ENCODE peak calls at places on chromosomes 13 and 19, in seven cellular contexts. One of them, this sample, is unnamed.

GRCh38 chr13:59358014-59358413 is 805.7 kb downstream of the DIAPH3 start:
- DNase-seq in HepG2: no peak
- DNase-seq in GM12878: no peak
- DNase-seq in HCT116: no peak
- DNase-seq in K562: no peak
- DNase-seq in SK-N-SH: no peak
- DNase-seq in H1: no peak
- DNase-seq in this sample: no peak

GRCh38 chr13:86725105-86725504 is 925.9 kb upstream of the SLITRK6 start:
- DNase-seq in HepG2: no peak
- DNase-seq in GM12878: no peak
- DNase-seq in HCT116: no peak
- DNase-seq in K562: no peak
- DNase-seq in SK-N-SH: peak
- DNase-seq in H1: no peak
- DNase-seq in this sample: no peak

GRCh38 chr19:49409441-49410029 is 13.7 kb downstream of the PTH2 start:
- DNase-seq in HepG2: no peak
- DNase-seq in GM12878: peak
- DNase-seq in HCT116: no peak
- DNase-seq in K562: no peak
- DNase-seq in SK-N-SH: no peak
- DNase-seq in H1: no peak
- DNase-seq in this sample: no peak

GRCh38 chr19:52651956-52652355 is 13.8 kb upstream of the ZNF83 start:
- DNase-seq in HepG2: no peak
- DNase-seq in GM12878: no peak
- DNase-seq in HCT116: no peak
- DNase-seq in K562: no peak
- DNase-seq in SK-N-SH: no peak
- DNase-seq in H1: no peak
- DNase-seq in this sample: no peak

GRCh38 chr13:80012281-80012680 is 328.6 kb downstream of the SPRY2 start:
- DNase-seq in HepG2: no peak
- DNase-seq in GM12878: no peak
- DNase-seq in HCT116: no peak
- DNase-seq in K562: no peak
- DNase-seq in SK-N-SH: no peak
- DNase-seq in H1: no peak
- DNase-seq in this sample: no peak

GRCh38 chr19:31337007-31337914 is 12.0 kb downstream of the TSHZ3 start:
- DNase-seq in HepG2: no peak
- DNase-seq in GM12878: no peak
- DNase-seq in HCT116: no peak
- DNase-seq in K562: no peak
- DNase-seq in SK-N-SH: no peak
- DNase-seq in H1: no peak
- DNase-seq in this sample: no peak

GRCh38 chr19:16571283-16571682 is 932 bp downstream of the SLC35E1 start:
- DNase-seq in HepG2: peak
- DNase-seq in GM12878: no peak
- DNase-seq in HCT116: no peak
- DNase-seq in K562: no peak
- DNase-seq in SK-N-SH: no peak
- DNase-seq in H1: no peak
- DNase-seq in this sample: no peak

GRCh38 chr19:45403781-45404556 is 900 bp downstream of the PPP1R13L start:
- DNase-seq in HepG2: peak
- DNase-seq in GM12878: no peak
- DNase-seq in HCT116: no peak
- DNase-seq in K562: peak
- DNase-seq in SK-N-SH: peak
- DNase-seq in H1: peak
- DNase-seq in this sample: peak

GRCh38 chr19:8811315-8812172 is 20.6 kb downstream of the ZNF558 start:
- DNase-seq in HepG2: no peak
- DNase-seq in GM12878: no peak
- DNase-seq in HCT116: no peak
- DNase-seq in K562: no peak
- DNase-seq in SK-N-SH: no peak
- DNase-seq in H1: no peak
- DNase-seq in this sample: no peak

GRCh38 chr19:12015753-12016116 is 19.7 kb downstream of the ZNF433 start:
- DNase-seq in HepG2: peak
- DNase-seq in GM12878: no peak
- DNase-seq in HCT116: no peak
- DNase-seq in K562: no peak
- DNase-seq in SK-N-SH: no peak
- DNase-seq in H1: no peak
- DNase-seq in this sample: no peak

GRCh38 chr19:7676376-7676775 is 514 bp upstream of the MCEMP1 start:
- DNase-seq in HepG2: no peak
- DNase-seq in GM12878: no peak
- DNase-seq in HCT116: no peak
- DNase-seq in K562: no peak
- DNase-seq in SK-N-SH: no peak
- DNase-seq in H1: no peak
- DNase-seq in this sample: no peak

GRCh38 chr13:45042539-45042938 is 53.2 kb downstream of the GPALPP1 start:
- DNase-seq in HepG2: no peak
- DNase-seq in GM12878: no peak
- DNase-seq in HCT116: no peak
- DNase-seq in K562: no peak
- DNase-seq in SK-N-SH: no peak
- DNase-seq in H1: no peak
- DNase-seq in this sample: no peak

GRCh38 chr13:98267080-98267912 is 90.2 kb upstream of the RNF113B start:
- DNase-seq in HepG2: peak
- DNase-seq in GM12878: peak
- DNase-seq in HCT116: no peak
- DNase-seq in K562: no peak
- DNase-seq in SK-N-SH: no peak
- DNase-seq in H1: no peak
- DNase-seq in this sample: peak

GRCh38 chr19:47110521-47111080 is 3.0 kb downstream of the ZC3H4 start:
- DNase-seq in HepG2: no peak
- DNase-seq in GM12878: no peak
- DNase-seq in HCT116: no peak
- DNase-seq in K562: peak
- DNase-seq in SK-N-SH: no peak
- DNase-seq in H1: no peak
- DNase-seq in this sample: no peak

GRCh38 chr13:44738463-44738862 is 162.3 kb upstream of the TSC22D1 start:
- DNase-seq in HepG2: no peak
- DNase-seq in GM12878: no peak
- DNase-seq in HCT116: no peak
- DNase-seq in K562: no peak
- DNase-seq in SK-N-SH: no peak
- DNase-seq in H1: no peak
- DNase-seq in this sample: no peak

GRCh38 chr19:58261968-58262921 is 16.5 kb upstream of the ZNF8 start:
- DNase-seq in HepG2: no peak
- DNase-seq in GM12878: no peak
- DNase-seq in HCT116: no peak
- DNase-seq in K562: no peak
- DNase-seq in SK-N-SH: no peak
- DNase-seq in H1: no peak
- DNase-seq in this sample: peak

GRCh38 chr13:113371061-113371460 is 7.1 kb upstream of the GRTP1 start:
- DNase-seq in HepG2: no peak
- DNase-seq in GM12878: no peak
- DNase-seq in HCT116: no peak
- DNase-seq in K562: no peak
- DNase-seq in SK-N-SH: no peak
- DNase-seq in H1: peak
- DNase-seq in this sample: no peak

GRCh38 chr19:27679905-27680304 is 1533.0 kb downstream of the UQCRFS1 start:
- DNase-seq in HepG2: no peak
- DNase-seq in GM12878: no peak
- DNase-seq in HCT116: no peak
- DNase-seq in K562: no peak
- DNase-seq in SK-N-SH: no peak
- DNase-seq in H1: no peak
- DNase-seq in this sample: no peak

GRCh38 chr13:87570669-87571068 is 100.5 kb upstream of the SLITRK5 start:
- DNase-seq in HepG2: no peak
- DNase-seq in GM12878: no peak
- DNase-seq in HCT116: no peak
- DNase-seq in K562: no peak
- DNase-seq in SK-N-SH: no peak
- DNase-seq in H1: no peak
- DNase-seq in this sample: no peak

GRCh38 chr13:111482806-111483620 is 162.6 kb downstream of the TEX29 start:
- DNase-seq in HepG2: no peak
- DNase-seq in GM12878: no peak
- DNase-seq in HCT116: no peak
- DNase-seq in K562: no peak
- DNase-seq in SK-N-SH: no peak
- DNase-seq in H1: no peak
- DNase-seq in this sample: no peak

GRCh38 chr13:98910501-98910951 is 67.3 kb downstream of the DOCK9 start:
- DNase-seq in HepG2: peak
- DNase-seq in GM12878: no peak
- DNase-seq in HCT116: peak
- DNase-seq in K562: no peak
- DNase-seq in SK-N-SH: no peak
- DNase-seq in H1: no peak
- DNase-seq in this sample: no peak

GRCh38 chr13:31614073-31614472 is 125.3 kb upstream of the RXFP2 start:
- DNase-seq in HepG2: no peak
- DNase-seq in GM12878: no peak
- DNase-seq in HCT116: no peak
- DNase-seq in K562: no peak
- DNase-seq in SK-N-SH: no peak
- DNase-seq in H1: no peak
- DNase-seq in this sample: no peak
- TF ChIP-seq JUND in HepG2: no peak
- TF ChIP-seq JUND in GM12878: no peak
- TF ChIP-seq JUND in HCT116: no peak
- TF ChIP-seq JUND in K562: no peak
- TF ChIP-seq JUND in SK-N-SH: no peak
- TF ChIP-seq JUND in H1: no peak
- TF ChIP-seq JUND in this sample: no peak

GRCh38 chr13:92994056-92994455 is 232.6 kb upstream of the GPC6 start:
- DNase-seq in HepG2: no peak
- DNase-seq in GM12878: no peak
- DNase-seq in HCT116: no peak
- DNase-seq in K562: no peak
- DNase-seq in SK-N-SH: no peak
- DNase-seq in H1: no peak
- DNase-seq in this sample: no peak
- TF ChIP-seq JUND in HepG2: no peak
- TF ChIP-seq JUND in GM12878: no peak
- TF ChIP-seq JUND in HCT116: no peak
- TF ChIP-seq JUND in K562: no peak
- TF ChIP-seq JUND in SK-N-SH: no peak
- TF ChIP-seq JUND in H1: no peak
- TF ChIP-seq JUND in this sample: no peak

DNA sequence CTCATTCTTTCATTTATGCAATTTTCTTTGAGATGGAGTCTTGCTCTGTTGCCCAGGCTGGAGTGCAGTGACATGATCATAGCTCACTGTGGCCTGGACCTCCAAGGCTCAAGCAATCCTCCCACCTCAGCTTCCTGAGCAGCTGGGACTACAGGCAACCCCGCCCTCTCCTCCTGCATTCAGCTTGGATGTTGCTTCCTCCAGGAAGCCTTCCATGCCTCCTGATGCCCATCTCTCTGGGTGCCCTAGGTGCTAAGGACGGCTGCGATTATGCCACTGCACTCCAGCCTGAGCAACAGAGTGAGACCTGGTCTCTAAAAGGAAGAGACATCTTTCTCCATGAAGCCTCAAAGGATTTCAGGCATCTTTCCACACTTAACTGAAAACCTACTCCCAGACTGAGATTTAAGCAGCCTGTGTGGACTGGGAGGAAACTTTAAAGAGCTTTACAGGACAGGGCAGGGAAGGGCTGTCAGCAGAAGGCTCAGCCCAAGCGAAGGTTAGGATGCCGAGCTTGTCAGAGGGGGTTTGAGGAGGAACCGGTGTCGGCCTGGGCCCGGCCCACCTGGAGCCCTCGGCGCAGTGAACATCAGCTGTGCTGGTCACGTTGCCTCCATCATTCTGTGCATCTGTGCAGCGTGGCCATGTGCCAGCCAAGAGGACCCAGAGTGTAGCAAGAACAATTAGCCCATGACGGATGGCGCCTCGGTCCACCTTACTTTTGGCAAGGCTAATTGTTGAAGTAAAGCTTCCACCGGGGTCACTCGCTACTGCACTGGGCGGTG is 161.6 kb downstream of the PTPRS start:
- DNase-seq in HepG2: no peak
- DNase-seq in GM12878: no peak
- DNase-seq in HCT116: no peak
- DNase-seq in K562: no peak
- DNase-seq in SK-N-SH: no peak
- DNase-seq in H1: no peak
- DNase-seq in this sample: no peak
- TF ChIP-seq JUND in HepG2: no peak
- TF ChIP-seq JUND in GM12878: no peak
- TF ChIP-seq JUND in HCT116: no peak
- TF ChIP-seq JUND in K562: no peak
- TF ChIP-seq JUND in SK-N-SH: no peak
- TF ChIP-seq JUND in H1: no peak
- TF ChIP-seq JUND in this sample: no peak

GRCh38 chr13:38176664-38177063 is 173.0 kb upstream of the UFM1 start:
- DNase-seq in HepG2: no peak
- DNase-seq in GM12878: no peak
- DNase-seq in HCT116: no peak
- DNase-seq in K562: no peak
- DNase-seq in SK-N-SH: no peak
- DNase-seq in H1: no peak
- DNase-seq in this sample: no peak

DNA sequence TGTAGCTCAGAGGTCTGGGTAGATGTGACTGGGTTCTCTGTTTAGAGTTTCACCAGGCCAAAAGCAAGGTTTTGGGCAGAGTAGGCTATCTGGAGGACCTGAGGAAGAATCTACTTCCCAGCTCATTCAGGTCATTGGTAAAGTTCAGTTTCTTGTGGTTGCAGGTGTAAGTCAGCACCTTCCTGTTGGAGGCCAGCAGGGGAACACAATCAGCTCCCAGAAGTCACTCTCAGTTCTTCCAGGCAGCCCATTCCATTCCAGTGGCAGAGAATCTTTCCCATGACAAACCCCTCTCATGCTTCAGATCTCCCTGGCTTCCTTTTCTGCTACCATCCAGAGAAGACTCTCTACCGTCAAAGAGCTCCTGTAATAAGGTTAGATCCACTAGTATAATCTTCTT is 176.2 kb upstream of the UFM1 start:
- DNase-seq in HepG2: no peak
- DNase-seq in GM12878: no peak
- DNase-seq in HCT116: no peak
- DNase-seq in K562: no peak
- DNase-seq in SK-N-SH: no peak
- DNase-seq in H1: no peak
- DNase-seq in this sample: no peak
- TF ChIP-seq JUND in HepG2: no peak
- TF ChIP-seq JUND in GM12878: no peak
- TF ChIP-seq JUND in HCT116: no peak
- TF ChIP-seq JUND in K562: no peak
- TF ChIP-seq JUND in SK-N-SH: no peak
- TF ChIP-seq JUND in H1: no peak
- TF ChIP-seq JUND in this sample: no peak

This sample was measured in T47D.